ENCODE peak calls at places on chromosomes 16 and 17, in ten cellular contexts. One of them, this sample, is unnamed.
A peak's percentile ranks its signal among the peaks of the same experiment; 100 is the strongest.

GRCh38 chr17:40209404-40210093 is 9.6 kb upstream of the WIPF2 start:
- DNase-seq in mammary epithelial cell: no peak
- DNase-seq in HCT116: no peak
- DNase-seq in Karpas-422: no peak
- DNase-seq in OCI-LY7: no peak
- DNase-seq in K562: no peak
- DNase-seq in keratinocyte: no peak
- DNase-seq in hepatocyte: no peak
- DNase-seq in IMR-90: peak; percentile 54
- DNase-seq in fibroblast of lung: peak; percentile 81
- DNase-seq in this sample: peak; percentile 90

GRCh38 chr16:87700406-87701065 is 65.2 kb downstream of the KLHDC4 start:
- DNase-seq in keratinocyte: no peak
- DNase-seq in OCI-LY7: no peak
- DNase-seq in mammary epithelial cell: no peak
- DNase-seq in fibroblast of lung: no peak
- DNase-seq in IMR-90: no peak
- DNase-seq in hepatocyte: no peak
- DNase-seq in Karpas-422: no peak
- DNase-seq in HCT116: no peak
- DNase-seq in K562: no peak
- DNase-seq in this sample: no peak

GRCh38 chr17:66431910-66432309 is 129.5 kb downstream of the PRKCA start:
- DNase-seq in K562: no peak
- DNase-seq in fibroblast of lung: peak; percentile 91
- DNase-seq in HCT116: no peak
- DNase-seq in Karpas-422: no peak
- DNase-seq in hepatocyte: no peak
- DNase-seq in keratinocyte: peak; percentile 44
- DNase-seq in IMR-90: peak; percentile 92
- DNase-seq in OCI-LY7: no peak
- DNase-seq in mammary epithelial cell: peak; percentile 75
- DNase-seq in this sample: peak; percentile 92

GRCh38 chr16:10598157-10598556 is 17.8 kb upstream of the EMP2 start:
- DNase-seq in mammary epithelial cell: no peak
- DNase-seq in K562: no peak
- DNase-seq in keratinocyte: no peak
- DNase-seq in hepatocyte: no peak
- DNase-seq in OCI-LY7: no peak
- DNase-seq in IMR-90: no peak
- DNase-seq in Karpas-422: no peak
- DNase-seq in HCT116: no peak
- DNase-seq in fibroblast of lung: no peak
- DNase-seq in this sample: no peak

GRCh38 chr17:5715478-5715877 is 131.2 kb upstream of the NLRP1 start:
- DNase-seq in mammary epithelial cell: no peak
- DNase-seq in hepatocyte: no peak
- DNase-seq in HCT116: no peak
- DNase-seq in fibroblast of lung: no peak
- DNase-seq in IMR-90: no peak
- DNase-seq in K562: no peak
- DNase-seq in keratinocyte: no peak
- DNase-seq in OCI-LY7: no peak
- DNase-seq in Karpas-422: no peak
- DNase-seq in this sample: no peak

GRCh38 chr17:67636312-67636711 is 81.4 kb upstream of the NOL11 start:
- DNase-seq in OCI-LY7: no peak
- DNase-seq in keratinocyte: no peak
- DNase-seq in fibroblast of lung: no peak
- DNase-seq in K562: no peak
- DNase-seq in mammary epithelial cell: no peak
- DNase-seq in Karpas-422: no peak
- DNase-seq in HCT116: no peak
- DNase-seq in IMR-90: no peak
- DNase-seq in hepatocyte: no peak
- DNase-seq in this sample: no peak

GRCh38 chr17:18999911-19000310 is 4.7 kb downstream of the FAM83G start:
- DNase-seq in K562: no peak
- DNase-seq in keratinocyte: no peak
- DNase-seq in HCT116: no peak
- DNase-seq in IMR-90: no peak
- DNase-seq in OCI-LY7: no peak
- DNase-seq in mammary epithelial cell: peak; percentile 50
- DNase-seq in fibroblast of lung: no peak
- DNase-seq in hepatocyte: no peak
- DNase-seq in Karpas-422: no peak
- DNase-seq in this sample: no peak

GRCh38 chr16:14013571-14014283 is 57.4 kb upstream of the MRTFB start:
- DNase-seq in IMR-90: peak; percentile 93
- DNase-seq in OCI-LY7: no peak
- DNase-seq in HCT116: no peak
- DNase-seq in hepatocyte: peak; percentile 18
- DNase-seq in keratinocyte: no peak
- DNase-seq in mammary epithelial cell: peak; percentile 76
- DNase-seq in Karpas-422: no peak
- DNase-seq in K562: no peak
- DNase-seq in fibroblast of lung: peak; percentile 84
- DNase-seq in this sample: peak; percentile 86

GRCh38 chr16:89443727-89444084 is 46.7 kb downstream of the ANKRD11 start:
- DNase-seq in mammary epithelial cell: no peak
- DNase-seq in IMR-90: no peak
- DNase-seq in K562: no peak
- DNase-seq in Karpas-422: no peak
- DNase-seq in HCT116: no peak
- DNase-seq in keratinocyte: no peak
- DNase-seq in hepatocyte: no peak
- DNase-seq in fibroblast of lung: no peak
- DNase-seq in OCI-LY7: no peak
- DNase-seq in this sample: no peak

GRCh38 chr16:89445166-89445565 is 45.2 kb downstream of the ANKRD11 start:
- DNase-seq in IMR-90: no peak
- DNase-seq in hepatocyte: no peak
- DNase-seq in OCI-LY7: no peak
- DNase-seq in HCT116: no peak
- DNase-seq in Karpas-422: no peak
- DNase-seq in mammary epithelial cell: no peak
- DNase-seq in K562: no peak
- DNase-seq in keratinocyte: no peak
- DNase-seq in fibroblast of lung: no peak
- DNase-seq in this sample: no peak

GRCh38 chr16:89442990-89443726 is 47.2 kb downstream of the ANKRD11 start:
- DNase-seq in hepatocyte: peak; percentile 78
- DNase-seq in OCI-LY7: no peak
- DNase-seq in HCT116: peak; percentile 37
- DNase-seq in IMR-90: peak; percentile 75
- DNase-seq in Karpas-422: no peak
- DNase-seq in K562: no peak
- DNase-seq in mammary epithelial cell: peak; percentile 88
- DNase-seq in keratinocyte: peak; percentile 88
- DNase-seq in fibroblast of lung: peak; percentile 82
- DNase-seq in this sample: peak; percentile 92

GRCh38 chr16:89444151-89444723 is 46.1 kb downstream of the ANKRD11 start:
- DNase-seq in mammary epithelial cell: no peak
- DNase-seq in IMR-90: no peak
- DNase-seq in keratinocyte: no peak
- DNase-seq in OCI-LY7: no peak
- DNase-seq in fibroblast of lung: no peak
- DNase-seq in K562: no peak
- DNase-seq in HCT116: no peak
- DNase-seq in hepatocyte: no peak
- DNase-seq in Karpas-422: no peak
- DNase-seq in this sample: no peak

GRCh38 chr16:89442588-89442987 is 47.8 kb downstream of the ANKRD11 start:
- DNase-seq in Karpas-422: no peak
- DNase-seq in IMR-90: no peak
- DNase-seq in HCT116: no peak
- DNase-seq in fibroblast of lung: no peak
- DNase-seq in K562: peak; percentile 43
- DNase-seq in keratinocyte: no peak
- DNase-seq in mammary epithelial cell: peak; percentile 23
- DNase-seq in hepatocyte: no peak
- DNase-seq in OCI-LY7: no peak
- DNase-seq in this sample: peak; percentile 86
- H3K4me1 ChIP-seq in Karpas-422: no peaks in the 10 kb centered on the region
- H3K4me1 ChIP-seq in IMR-90: peaks cover 53% of the 10 kb centered on the region
- H3K4me1 ChIP-seq in HCT116: peaks cover 57% of the 10 kb centered on the region
- H3K4me1 ChIP-seq in fibroblast of lung: peaks cover 33% of the 10 kb centered on the region
- H3K4me1 ChIP-seq in K562: peaks cover 47% of the 10 kb centered on the region
- H3K4me1 ChIP-seq in keratinocyte: peaks cover 52% of the 10 kb centered on the region
- H3K4me1 ChIP-seq in mammary epithelial cell: peaks cover 47% of the 10 kb centered on the region
- H3K4me1 ChIP-seq in hepatocyte: peaks cover 54% of the 10 kb centered on the region
- H3K4me1 ChIP-seq in OCI-LY7: peaks cover 42% of the 10 kb centered on the region
- H3K4me1 ChIP-seq in this sample: peaks cover 44% of the 10 kb centered on the region

DNA sequence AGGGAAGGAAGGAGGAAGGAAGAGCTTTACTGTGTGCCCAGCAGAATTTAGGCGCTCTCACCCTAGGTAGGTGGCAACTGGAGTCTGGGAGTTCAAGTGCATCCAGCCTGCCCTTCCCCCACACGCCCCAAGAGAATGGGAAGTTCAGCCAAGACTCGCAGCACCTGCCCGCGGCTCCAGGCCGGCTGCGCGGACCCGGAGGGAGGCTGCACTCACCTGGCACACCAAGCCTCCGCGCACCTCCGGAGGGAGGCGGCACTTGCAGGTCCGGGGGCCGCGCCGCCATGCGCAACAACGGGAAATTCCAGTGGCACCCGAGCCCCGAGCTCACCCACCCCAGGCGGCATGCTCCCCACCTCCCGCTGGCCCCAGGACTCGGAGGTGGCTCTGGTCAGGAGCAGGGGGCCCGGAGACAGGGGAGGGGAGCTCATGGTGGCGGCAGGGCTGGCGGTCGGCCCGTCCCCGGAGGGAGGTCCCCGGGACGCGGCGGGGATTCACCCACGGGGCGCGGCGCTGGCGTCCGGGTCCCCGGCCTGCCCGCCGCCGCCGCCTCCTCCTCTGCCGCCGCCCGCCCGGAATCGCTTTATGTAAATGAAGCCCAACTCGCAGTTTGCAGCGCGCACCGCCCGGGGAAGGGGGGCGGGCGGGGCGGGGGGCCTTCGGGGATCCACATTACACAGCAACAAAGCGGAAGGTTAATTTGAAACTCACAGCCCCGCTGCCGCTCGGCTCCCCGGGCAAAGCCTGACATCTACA is at the start of gene ZFHX3:
- DNase-seq in HCT116: no peak
- DNase-seq in fibroblast of lung: peak; percentile 66
- DNase-seq in OCI-LY7: peak; percentile 40
- DNase-seq in keratinocyte: no peak
- DNase-seq in hepatocyte: peak; percentile 83
- DNase-seq in Karpas-422: peak; percentile 61
- DNase-seq in K562: no peak
- DNase-seq in IMR-90: peak; percentile 49
- DNase-seq in mammary epithelial cell: peak; percentile 70
- DNase-seq in this sample: peak; percentile 92
- H4K20me1 ChIP-seq in HCT116: no peaks in the 10 kb centered on the region
- H4K20me1 ChIP-seq in fibroblast of lung: no peaks in the 10 kb centered on the region
- H4K20me1 ChIP-seq in OCI-LY7: no peaks in the 10 kb centered on the region
- H4K20me1 ChIP-seq in keratinocyte: peaks cover 3% of the 10 kb centered on the region
- H4K20me1 ChIP-seq in hepatocyte: peaks cover 3% of the 10 kb centered on the region
- H4K20me1 ChIP-seq in Karpas-422: peaks cover 22% of the 10 kb centered on the region
- H4K20me1 ChIP-seq in K562: no peaks in the 10 kb centered on the region
- H4K20me1 ChIP-seq in IMR-90: peaks cover 30% of the 10 kb centered on the region
- H4K20me1 ChIP-seq in mammary epithelial cell: no peaks in the 10 kb centered on the region
- H4K20me1 ChIP-seq in this sample: no peaks in the 10 kb centered on the region

DNA sequence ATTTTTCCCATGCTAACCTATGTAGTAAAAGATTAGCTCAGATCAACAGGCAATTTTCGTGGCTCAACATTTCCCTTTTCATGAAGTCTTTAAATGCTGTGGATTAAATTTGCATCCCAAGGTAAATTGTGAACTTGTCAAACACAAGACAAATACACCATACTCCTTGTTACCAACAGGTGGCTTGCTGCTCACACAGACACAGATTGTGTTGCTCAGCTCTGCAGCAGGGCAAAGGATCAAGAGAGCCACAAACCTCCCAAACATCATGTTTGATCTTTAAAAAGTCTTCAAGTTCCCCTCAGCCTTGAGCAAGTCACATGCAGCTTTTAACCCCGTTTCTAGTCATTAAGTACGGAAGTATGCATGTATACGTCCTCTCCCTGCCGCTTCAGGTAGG is 119.6 kb upstream of the CNTNAP4 start:
- DNase-seq in mammary epithelial cell: no peak
- DNase-seq in K562: no peak
- DNase-seq in OCI-LY7: no peak
- DNase-seq in keratinocyte: no peak
- DNase-seq in fibroblast of lung: no peak
- DNase-seq in HCT116: no peak
- DNase-seq in hepatocyte: no peak
- DNase-seq in IMR-90: no peak
- DNase-seq in Karpas-422: no peak
- DNase-seq in this sample: no peak
- H2AFZ ChIP-seq in mammary epithelial cell: no peak overlapping the region
- H2AFZ ChIP-seq in K562: no peak overlapping the region
- H2AFZ ChIP-seq in OCI-LY7: no peak overlapping the region
- H2AFZ ChIP-seq in keratinocyte: no peak overlapping the region
- H2AFZ ChIP-seq in fibroblast of lung: no peak overlapping the region
- H2AFZ ChIP-seq in HCT116: no peak overlapping the region
- H2AFZ ChIP-seq in hepatocyte: no peak overlapping the region
- H2AFZ ChIP-seq in IMR-90: no peak overlapping the region
- H2AFZ ChIP-seq in Karpas-422: no peak overlapping the region
- H2AFZ ChIP-seq in this sample: no peak overlapping the region

GRCh38 chr16:46920402-46921068 is 36.4 kb downstream of the GPT2 start:
- DNase-seq in keratinocyte: no peak
- DNase-seq in Karpas-422: no peak
- DNase-seq in HCT116: peak; percentile 10
- DNase-seq in hepatocyte: no peak
- DNase-seq in K562: no peak
- DNase-seq in fibroblast of lung: no peak
- DNase-seq in OCI-LY7: no peak
- DNase-seq in mammary epithelial cell: no peak
- DNase-seq in IMR-90: no peak
- DNase-seq in this sample: no peak

GRCh38 chr16:46916980-46917379 is 32.8 kb downstream of the GPT2 start:
- DNase-seq in fibroblast of lung: no peak
- DNase-seq in OCI-LY7: peak; percentile 37
- DNase-seq in keratinocyte: no peak
- DNase-seq in IMR-90: peak; percentile 15
- DNase-seq in hepatocyte: no peak
- DNase-seq in mammary epithelial cell: no peak
- DNase-seq in Karpas-422: peak; percentile 88
- DNase-seq in HCT116: peak; percentile 2
- DNase-seq in K562: peak; percentile 54
- DNase-seq in this sample: peak; percentile 84

GRCh38 chr16:46918400-46918799 is 34.2 kb downstream of the GPT2 start:
- DNase-seq in mammary epithelial cell: no peak
- DNase-seq in keratinocyte: no peak
- DNase-seq in IMR-90: no peak
- DNase-seq in OCI-LY7: no peak
- DNase-seq in K562: no peak
- DNase-seq in Karpas-422: no peak
- DNase-seq in fibroblast of lung: no peak
- DNase-seq in HCT116: no peak
- DNase-seq in hepatocyte: no peak
- DNase-seq in this sample: no peak

GRCh38 chr16:46922239-46922638 is 38.1 kb downstream of the GPT2 start:
- DNase-seq in IMR-90: no peak
- DNase-seq in Karpas-422: no peak
- DNase-seq in keratinocyte: no peak
- DNase-seq in hepatocyte: no peak
- DNase-seq in fibroblast of lung: no peak
- DNase-seq in K562: no peak
- DNase-seq in HCT116: no peak
- DNase-seq in mammary epithelial cell: no peak
- DNase-seq in OCI-LY7: no peak
- DNase-seq in this sample: no peak

DNA sequence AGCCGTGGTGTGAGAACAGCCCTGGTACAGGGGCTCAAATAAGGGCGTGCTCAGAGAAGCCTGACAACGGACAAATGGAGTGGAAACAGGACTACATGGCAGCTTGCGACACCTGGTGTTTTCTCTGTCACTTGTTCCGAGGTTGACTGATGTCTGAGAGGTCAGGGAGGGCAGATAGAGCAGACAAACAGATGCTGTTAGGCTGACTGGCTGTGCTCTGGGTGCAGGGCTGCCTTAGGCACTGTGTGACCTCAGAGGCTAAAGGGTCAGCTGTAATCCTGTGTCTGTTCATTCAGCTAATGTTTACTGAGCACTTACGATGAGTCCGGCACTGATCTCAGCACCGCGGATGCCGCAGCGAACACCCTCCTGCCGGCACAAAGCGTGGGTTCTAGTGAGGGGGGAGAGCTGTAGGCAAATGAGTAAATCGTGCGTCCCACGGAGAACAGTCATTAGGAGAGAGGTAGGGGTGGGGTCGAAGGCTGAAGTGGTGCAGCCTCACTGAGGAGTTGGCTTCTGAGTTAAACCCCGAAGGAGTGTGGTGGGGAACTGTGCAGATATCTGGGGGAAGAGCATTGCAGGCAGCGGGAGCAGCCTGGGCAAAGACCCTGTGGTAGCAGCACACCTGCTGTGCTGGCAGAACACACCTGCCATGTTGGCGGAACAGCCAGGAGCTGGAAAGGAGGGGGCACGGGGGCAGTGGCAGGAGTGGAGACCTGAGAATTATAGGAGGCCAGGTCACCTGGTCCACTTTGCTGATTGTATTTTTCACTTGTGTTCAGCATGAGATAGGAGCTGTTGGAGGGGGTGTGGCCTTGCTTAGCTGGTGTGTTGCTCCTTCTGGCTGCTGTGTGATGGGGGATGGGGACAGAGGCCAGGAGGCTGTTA is 35.0 kb downstream of the GPT2 start:
- DNase-seq in hepatocyte: peak; percentile 45
- DNase-seq in fibroblast of lung: no peak
- DNase-seq in OCI-LY7: peak; percentile 72
- DNase-seq in keratinocyte: no peak
- DNase-seq in K562: peak; percentile 52
- DNase-seq in Karpas-422: peak; percentile 76
- DNase-seq in mammary epithelial cell: no peak
- DNase-seq in HCT116: no peak
- DNase-seq in IMR-90: no peak
- DNase-seq in this sample: peak; percentile 65
- H3K4me1 ChIP-seq in hepatocyte: no peaks in the 10 kb centered on the region
- H3K4me1 ChIP-seq in fibroblast of lung: no peaks in the 10 kb centered on the region
- H3K4me1 ChIP-seq in OCI-LY7: peaks cover 12% of the 10 kb centered on the region
- H3K4me1 ChIP-seq in keratinocyte: no peaks in the 10 kb centered on the region
- H3K4me1 ChIP-seq in K562: peaks cover 7% of the 10 kb centered on the region
- H3K4me1 ChIP-seq in Karpas-422: peaks cover 73% of the 10 kb centered on the region
- H3K4me1 ChIP-seq in mammary epithelial cell: no peaks in the 10 kb centered on the region
- H3K4me1 ChIP-seq in HCT116: peaks cover 31% of the 10 kb centered on the region
- H3K4me1 ChIP-seq in IMR-90: no peaks in the 10 kb centered on the region
- H3K4me1 ChIP-seq in this sample: no peaks in the 10 kb centered on the region

This sample was measured in osteoblast.